ENCODE peak calls at places on chromosomes 2 and 18, in six cellular contexts. M is upper lobe of left lung, I is HepG2, P is IMR-90, L is heart left ventricle, E is right lobe of liver. J is an unnamed sample.

GRCh38 chr2:232976666-232977437 is 36.2 kb downstream of the NGEF start:
- ATAC-seq in M (no peak), I (no peak), P (no peak), L (no peak), E (no peak), J (no peak)

GRCh38 chr2:184597571-184597980 is 753 bp upstream of the ZNF804A start:
- ATAC-seq in M (peak; percentile 77), I (peak; percentile 58), P (peak; percentile 37), L (no peak), E (peak; percentile 54), J (peak; percentile 55)

GRCh38 chr2:144389930-144390311 is 130.0 kb downstream of the ZEB2 start:
- ATAC-seq in M (no peak), I (peak; percentile 81), P (no peak), L (no peak), E (peak; percentile 82), J (no peak)

GRCh38 chr2:200619275-200619674 is 33.5 kb downstream of the AOX1 start:
- ATAC-seq in M (no peak), I (no peak), P (no peak), L (no peak), E (peak; percentile 65), J (no peak)

GRCh38 chr18:5110288-5110687 is 86.8 kb downstream of the AKAIN1 start:
- ATAC-seq in M (no peak), I (no peak), P (no peak), L (no peak), E (no peak), J (no peak)

GRCh38 chr2:10412380-10412779 is 35.7 kb downstream of the ODC1 start:
- ATAC-seq in M (no peak), I (peak; percentile 58), P (peak; percentile 42), L (no peak), E (no peak), J (no peak)

GRCh38 chr2:199462167-199462976 is 4.6 kb upstream of the SATB2 start:
- ATAC-seq in M (no peak), I (no peak), P (no peak), L (no peak), E (no peak), J (no peak)

GRCh38 chr2:101307503-101307902 is 998 bp downstream of the RNF149 start:
- ATAC-seq in M (no peak), I (no peak), P (no peak), L (no peak), E (no peak), J (no peak)

GRCh38 chr2:176614049-176614448 is 344.8 kb downstream of the MTX2 start:
- ATAC-seq in M (no peak), I (no peak), P (no peak), L (no peak), E (no peak), J (no peak)

GRCh38 chr2:27307545-27308358 is 493 bp downstream of the UCN start:
- ATAC-seq in M (no peak), I (no peak), P (peak; percentile 8), L (no peak), E (peak; percentile 17), J (peak; percentile 9)

GRCh38 chr2:160507046-160507407 is 13.4 kb upstream of the RBMS1 start:
- ATAC-seq in M (no peak), I (no peak), P (no peak), L (no peak), E (no peak), J (no peak)

GRCh38 chr2:174330945-174331619 is 3.7 kb upstream of the SP9 start:
- ATAC-seq in M (no peak), I (no peak), P (no peak), L (no peak), E (no peak), J (no peak)

GRCh38 chr2:101518470-101519172 is 43.7 kb upstream of the RFX8 start:
- ATAC-seq in M (no peak), I (peak; percentile 87), P (peak; percentile 54), L (peak; percentile 63), E (peak; percentile 95), J (peak; percentile 29)

GRCh38 chr2:218386505-218387368 is 4.7 kb downstream of the SLC11A1 start:
- ATAC-seq in M (peak; percentile 75), I (peak; percentile 56), P (no peak), L (no peak), E (no peak), J (no peak)

GRCh38 chr2:46387886-46388515 is 90.8 kb downstream of the EPAS1 start:
- ATAC-seq in M (no peak), I (peak; percentile 31), P (no peak), L (no peak), E (no peak), J (no peak)

GRCh38 chr2:198499539-198499938 is 695.1 kb downstream of the PLCL1 start:
- ATAC-seq in M (peak; percentile 43), I (no peak), P (no peak), L (peak; percentile 37), E (no peak), J (no peak)

GRCh38 chr18:41644466-41644865 is 310.6 kb upstream of the PIK3C3 start:
- ATAC-seq in M (no peak), I (no peak), P (no peak), L (no peak), E (no peak), J (no peak)

GRCh38 chr2:236642584-236643291 is 73.1 kb downstream of the ACKR3 start:
- ATAC-seq in M (peak; percentile 88), I (peak; percentile 19), P (peak; percentile 93), L (peak; percentile 78), E (no peak), J (peak; percentile 93)

GRCh38 chr18:10234281-10234680 is 220.2 kb upstream of the APCDD1 start:
- ATAC-seq in M (no peak), I (no peak), P (no peak), L (no peak), E (no peak), J (no peak)

GRCh38 chr2:109164739-109165221 is 35.8 kb downstream of the SH3RF3 start:
- ATAC-seq in M (no peak), I (no peak), P (peak; percentile 30), L (no peak), E (peak; percentile 14), J (peak; percentile 46)

GRCh38 chr2:105768961-105769452 is 24.3 kb downstream of the NCK2 start:
- ATAC-seq in M (no peak), I (no peak), P (peak; percentile 46), L (no peak), E (no peak), J (no peak)

DNA sequence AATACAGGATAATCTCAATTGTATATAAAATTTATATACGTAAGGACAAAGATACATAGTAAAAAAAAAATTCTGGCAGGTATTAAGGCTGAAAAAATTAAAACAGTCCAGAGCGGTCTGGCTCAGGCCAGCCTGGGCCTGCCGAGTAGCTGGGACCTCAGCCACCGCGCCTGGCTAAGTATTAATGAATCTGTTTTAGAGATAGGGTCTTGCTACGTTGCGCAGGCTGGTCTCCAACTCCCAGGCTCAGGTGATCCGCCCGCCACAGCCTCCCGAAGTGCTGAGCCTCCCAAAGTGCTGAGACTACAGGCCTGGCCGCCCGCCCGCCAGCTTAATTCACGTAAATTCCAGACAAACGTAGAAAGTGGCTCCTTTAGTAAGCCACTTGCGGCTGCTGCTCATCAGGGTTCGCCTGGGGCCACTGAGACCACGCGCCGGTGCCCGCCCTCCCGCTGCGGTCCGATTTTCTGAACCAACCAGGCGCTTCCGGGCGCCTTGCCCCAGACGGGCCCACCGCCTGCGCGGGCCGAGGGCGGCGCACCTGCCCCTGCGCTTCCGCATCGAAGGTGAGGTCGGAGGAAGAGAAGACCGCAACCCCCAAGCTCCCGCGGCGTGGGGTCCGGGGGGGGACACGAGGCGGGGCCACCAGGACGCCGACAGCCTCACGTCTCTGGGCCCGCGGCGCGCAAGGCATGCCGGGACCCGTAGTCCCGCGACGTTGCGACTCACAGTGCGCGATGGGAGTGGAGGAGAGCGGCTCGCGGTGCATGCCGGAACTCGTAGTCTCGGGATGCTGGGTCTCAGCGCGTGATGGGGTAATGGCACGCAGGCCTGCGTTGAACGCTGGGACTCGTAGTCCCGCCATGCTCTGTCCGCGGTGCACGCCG is 695 bp upstream of the CTDP1 start:
- ATAC-seq in M (peak; percentile 99), I (peak; percentile 93), P (peak; percentile 96), L (peak; percentile 99), E (peak; percentile 96), J (peak; percentile 98)
- TF ChIP-seq POLR2A in M (peak; percentile 69), I (peak; percentile 58), P (peak; percentile 71), L (no peak), E (peak; percentile 63), J (peak; percentile 45)

DNA sequence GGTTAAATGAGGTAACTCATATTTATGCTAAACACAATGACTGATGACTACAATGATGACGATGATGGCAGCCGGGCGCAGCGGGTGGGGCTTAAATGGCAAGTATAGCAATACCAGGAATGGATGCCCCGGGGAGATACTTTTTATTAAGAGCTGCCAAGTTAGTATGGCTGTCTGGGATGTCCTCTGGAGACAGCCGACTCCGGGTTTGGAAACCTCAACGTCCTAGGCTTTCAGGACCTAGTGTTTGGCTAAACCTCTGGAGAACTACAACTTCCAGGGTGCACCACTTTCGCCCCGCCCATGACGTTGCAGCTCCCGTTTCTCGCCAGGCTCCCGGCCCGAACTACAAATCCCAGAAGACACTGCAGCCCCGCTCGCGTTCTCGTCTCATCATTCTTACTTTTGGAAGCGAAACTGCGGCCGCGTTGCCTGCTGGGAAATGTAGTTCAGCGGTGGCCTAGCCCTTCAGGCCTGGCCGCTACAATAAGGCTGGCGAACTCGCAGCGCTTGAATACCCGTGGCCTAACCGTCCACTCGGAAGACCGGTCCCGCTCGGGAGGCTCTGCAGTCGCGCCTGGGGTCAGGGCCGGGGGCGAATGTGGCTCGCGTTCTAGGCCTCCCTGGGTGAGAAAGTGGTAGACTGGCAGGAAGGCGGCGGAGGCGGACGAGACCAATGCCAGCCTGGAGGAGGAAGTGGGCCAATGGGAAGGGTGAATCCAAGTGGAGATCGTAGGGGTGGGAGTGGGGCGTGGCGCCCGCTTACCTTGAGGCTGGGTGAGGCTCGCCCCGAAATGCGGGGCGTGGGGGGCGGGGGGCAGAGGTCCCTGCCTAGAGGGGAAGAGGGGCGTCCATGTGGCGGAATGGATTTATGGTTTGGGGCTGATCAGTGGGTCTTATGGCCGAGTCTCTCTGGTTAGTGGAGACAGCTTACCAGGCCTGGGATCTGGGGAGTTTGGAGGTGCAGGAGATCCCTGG is at the start of gene SMARCAL1:
- ATAC-seq in M (peak; percentile 97), I (peak; percentile 93), P (peak; percentile 96), L (peak; percentile 94), E (peak; percentile 98), J (peak; percentile 97)
- TF ChIP-seq POLR2A in M (no peak), I (peak; percentile 66), P (no peak), L (no peak), E (peak; percentile 32), J (peak; percentile 24)

GRCh38 chr2:149021761-149022160 is 16.7 kb upstream of the LYPD6B start:
- ATAC-seq in M (no peak), I (no peak), P (no peak), L (no peak), E (no peak), J (no peak)

GRCh38 chr2:149018971-149019370 is 19.5 kb upstream of the LYPD6B start:
- ATAC-seq in M (no peak), I (no peak), P (no peak), L (no peak), E (no peak), J (no peak)

GRCh38 chr2:149019768-149020167 is 18.7 kb upstream of the LYPD6B start:
- ATAC-seq in M (no peak), I (no peak), P (no peak), L (no peak), E (no peak), J (no peak)

GRCh38 chr2:149021271-149021719 is 17.2 kb upstream of the LYPD6B start:
- ATAC-seq in M (no peak), I (no peak), P (no peak), L (no peak), E (no peak), J (no peak)

GRCh38 chr2:149020432-149020851 is 18.1 kb upstream of the LYPD6B start:
- ATAC-seq in M (peak; percentile 68), I (peak; percentile 95), P (no peak), L (no peak), E (peak; percentile 69), J (no peak)
- TF ChIP-seq POLR2A in M (no peak), I (no peak), P (no peak), L (no peak), E (no peak), J (no peak)

GRCh38 chr2:85611705-85612587 is at the start of gene C2orf68:
- ATAC-seq in M (peak; percentile 91), I (peak; percentile 85), P (peak; percentile 80), L (peak; percentile 76), E (peak; percentile 85), J (peak; percentile 84)
- TF ChIP-seq POLR2A in M (peak; percentile 69), I (peak; percentile 52), P (peak; percentile 84), L (no peak), E (peak; percentile 66), J (peak; percentile 74)